ENCODE peak calls at places on chromosome 10, in six cellular contexts. One of them, this sample, is unnamed.

GRCh38 chr10:31466313-31466712 is 147.3 kb downstream of the ZEB1 start:
- DNase-seq in hepatocyte: no peak
- DNase-seq in GM10248: no peak
- DNase-seq in lower leg skin: no peak
- DNase-seq in HFF-Myc: no peak
- DNase-seq in GM06990: no peak
- DNase-seq in this sample: no peak

GRCh38 chr10:84668186-84668763 is 339.9 kb downstream of the CCSER2 start:
- DNase-seq in hepatocyte: no peak
- DNase-seq in GM10248: no peak
- DNase-seq in lower leg skin: no peak
- DNase-seq in HFF-Myc: no peak
- DNase-seq in GM06990: no peak
- DNase-seq in this sample: no peak

GRCh38 chr10:116238036-116238435 is 35.0 kb downstream of the GFRA1 start:
- DNase-seq in hepatocyte: no peak
- DNase-seq in GM10248: no peak
- DNase-seq in lower leg skin: no peak
- DNase-seq in HFF-Myc: no peak
- DNase-seq in GM06990: no peak
- DNase-seq in this sample: no peak

GRCh38 chr10:133021116-133021962 is 66.4 kb upstream of the ADGRA1 start:
- DNase-seq in hepatocyte: no peak
- DNase-seq in GM10248: no peak
- DNase-seq in lower leg skin: no peak
- DNase-seq in HFF-Myc: no peak
- DNase-seq in GM06990: no peak
- DNase-seq in this sample: no peak

GRCh38 chr10:68566955-68567354 is 6.8 kb downstream of the TET1 start:
- DNase-seq in hepatocyte: no peak
- DNase-seq in GM10248: no peak
- DNase-seq in lower leg skin: no peak
- DNase-seq in HFF-Myc: no peak
- DNase-seq in GM06990: no peak
- DNase-seq in this sample: no peak

GRCh38 chr10:13949844-13950542 is 363.2 kb downstream of the PRPF18 start:
- DNase-seq in hepatocyte: no peak
- DNase-seq in GM10248: no peak
- DNase-seq in lower leg skin: peak; percentile 5
- DNase-seq in HFF-Myc: no peak
- DNase-seq in GM06990: no peak
- DNase-seq in this sample: peak; percentile 75

GRCh38 chr10:78974409-78975317 is 94.1 kb upstream of the ZMIZ1 start:
- DNase-seq in hepatocyte: peak; percentile 76
- DNase-seq in GM10248: peak; percentile 62
- DNase-seq in lower leg skin: peak; percentile 96
- DNase-seq in HFF-Myc: peak; percentile 53
- DNase-seq in GM06990: peak; percentile 29
- DNase-seq in this sample: peak; percentile 65

GRCh38 chr10:5532231-5532605 is 7.5 kb downstream of the CALML3 start:
- DNase-seq in hepatocyte: no peak
- DNase-seq in GM10248: no peak
- DNase-seq in lower leg skin: peak; percentile 86
- DNase-seq in HFF-Myc: no peak
- DNase-seq in GM06990: no peak
- DNase-seq in this sample: no peak

GRCh38 chr10:101961591-101962498 is 94.1 kb downstream of the ARMH3 start:
- DNase-seq in hepatocyte: peak; percentile 8
- DNase-seq in GM10248: no peak
- DNase-seq in lower leg skin: no peak
- DNase-seq in HFF-Myc: no peak
- DNase-seq in GM06990: no peak
- DNase-seq in this sample: no peak

GRCh38 chr10:131831561-131831960 is 69.2 kb upstream of the PPP2R2D start:
- DNase-seq in hepatocyte: no peak
- DNase-seq in GM10248: no peak
- DNase-seq in lower leg skin: no peak
- DNase-seq in HFF-Myc: no peak
- DNase-seq in GM06990: no peak
- DNase-seq in this sample: no peak

GRCh38 chr10:99612167-99612831 is 7.9 kb downstream of the SLC25A28 start:
- DNase-seq in hepatocyte: peak; percentile 71
- DNase-seq in GM10248: peak; percentile 69
- DNase-seq in lower leg skin: no peak
- DNase-seq in HFF-Myc: peak; percentile 56
- DNase-seq in GM06990: no peak
- DNase-seq in this sample: peak; percentile 41

GRCh38 chr10:120931999-120932398 is 80.8 kb downstream of the WDR11 start:
- DNase-seq in hepatocyte: no peak
- DNase-seq in GM10248: no peak
- DNase-seq in lower leg skin: no peak
- DNase-seq in HFF-Myc: no peak
- DNase-seq in GM06990: no peak
- DNase-seq in this sample: no peak

GRCh38 chr10:79176949-79177602 is 108.3 kb downstream of the ZMIZ1 start:
- DNase-seq in hepatocyte: no peak
- DNase-seq in GM10248: no peak
- DNase-seq in lower leg skin: no peak
- DNase-seq in HFF-Myc: no peak
- DNase-seq in GM06990: no peak
- DNase-seq in this sample: no peak

GRCh38 chr10:133279266-133279960 is 2.7 kb upstream of the ADAM8 start:
- DNase-seq in hepatocyte: no peak
- DNase-seq in GM10248: no peak
- DNase-seq in lower leg skin: no peak
- DNase-seq in HFF-Myc: no peak
- DNase-seq in GM06990: no peak
- DNase-seq in this sample: no peak

GRCh38 chr10:80702143-80702542 is 164.4 kb downstream of the SH2D4B start:
- DNase-seq in hepatocyte: no peak
- DNase-seq in GM10248: no peak
- DNase-seq in lower leg skin: no peak
- DNase-seq in HFF-Myc: no peak
- DNase-seq in GM06990: peak; percentile 25
- DNase-seq in this sample: no peak

GRCh38 chr10:89235073-89235798 is 16.3 kb downstream of the LIPA start:
- DNase-seq in hepatocyte: no peak
- DNase-seq in GM10248: no peak
- DNase-seq in lower leg skin: peak; percentile 94
- DNase-seq in HFF-Myc: no peak
- DNase-seq in GM06990: no peak
- DNase-seq in this sample: no peak

GRCh38 chr10:121601458-121601857 is 3.2 kb upstream of the FGFR2 start:
- DNase-seq in hepatocyte: no peak
- DNase-seq in GM10248: no peak
- DNase-seq in lower leg skin: peak; percentile 83
- DNase-seq in HFF-Myc: no peak
- DNase-seq in GM06990: no peak
- DNase-seq in this sample: no peak

GRCh38 chr10:7672366-7673134 is 5.8 kb upstream of the ITIH5 start:
- DNase-seq in hepatocyte: no peak
- DNase-seq in GM10248: no peak
- DNase-seq in lower leg skin: no peak
- DNase-seq in HFF-Myc: no peak
- DNase-seq in GM06990: no peak
- DNase-seq in this sample: no peak

GRCh38 chr10:3095373-3096139 is 28.2 kb downstream of the PFKP start:
- DNase-seq in hepatocyte: peak; percentile 84
- DNase-seq in GM10248: no peak
- DNase-seq in lower leg skin: no peak
- DNase-seq in HFF-Myc: peak; percentile 92
- DNase-seq in GM06990: no peak
- DNase-seq in this sample: peak; percentile 96

GRCh38 chr10:3098689-3099088 is 31.3 kb downstream of the PFKP start:
- DNase-seq in hepatocyte: no peak
- DNase-seq in GM10248: no peak
- DNase-seq in lower leg skin: no peak
- DNase-seq in HFF-Myc: no peak
- DNase-seq in GM06990: no peak
- DNase-seq in this sample: no peak

GRCh38 chr10:3096149-3096548 is 28.8 kb downstream of the PFKP start:
- DNase-seq in hepatocyte: no peak
- DNase-seq in GM10248: no peak
- DNase-seq in lower leg skin: no peak
- DNase-seq in HFF-Myc: no peak
- DNase-seq in GM06990: no peak
- DNase-seq in this sample: no peak

GRCh38 chr10:3099291-3100092 is 32.1 kb downstream of the PFKP start:
- DNase-seq in hepatocyte: peak; percentile 49
- DNase-seq in GM10248: no peak
- DNase-seq in lower leg skin: no peak
- DNase-seq in HFF-Myc: no peak
- DNase-seq in GM06990: no peak
- DNase-seq in this sample: peak; percentile 45

GRCh38 chr10:3097160-3097559 is 29.8 kb downstream of the PFKP start:
- DNase-seq in hepatocyte: no peak
- DNase-seq in GM10248: no peak
- DNase-seq in lower leg skin: no peak
- DNase-seq in HFF-Myc: no peak
- DNase-seq in GM06990: no peak
- DNase-seq in this sample: no peak
- TF ChIP-seq CTCF in hepatocyte: no peak
- TF ChIP-seq CTCF in GM10248: no peak
- TF ChIP-seq CTCF in lower leg skin: no peak
- TF ChIP-seq CTCF in HFF-Myc: no peak
- TF ChIP-seq CTCF in GM06990: no peak
- TF ChIP-seq CTCF in this sample: no peak

DNA sequence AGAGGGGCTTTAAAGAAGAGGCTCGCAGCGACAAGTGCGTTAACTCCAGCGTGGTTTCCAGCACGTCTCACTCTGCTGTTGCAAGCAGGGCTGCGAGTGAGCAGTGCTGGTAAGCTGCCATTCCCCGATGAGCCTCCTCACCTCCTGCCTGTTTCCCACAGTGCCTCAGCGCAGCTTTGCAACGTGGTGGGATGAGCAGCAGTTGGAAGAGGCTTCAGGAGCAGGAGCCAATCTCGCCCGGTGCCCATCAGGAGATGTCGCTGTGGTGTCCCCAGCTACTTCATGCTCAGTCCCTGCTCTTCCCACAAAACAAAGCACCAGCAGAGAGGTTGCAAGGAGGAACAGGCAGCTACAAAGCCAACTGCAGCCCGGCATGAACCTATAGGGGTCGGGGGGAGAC is 2.4 kb upstream of the ADARB2 start:
- DNase-seq in hepatocyte: no peak
- DNase-seq in GM10248: no peak
- DNase-seq in lower leg skin: no peak
- DNase-seq in HFF-Myc: no peak
- DNase-seq in GM06990: no peak
- DNase-seq in this sample: no peak
- TF ChIP-seq CTCF in hepatocyte: no peak
- TF ChIP-seq CTCF in GM10248: no peak
- TF ChIP-seq CTCF in lower leg skin: no peak
- TF ChIP-seq CTCF in HFF-Myc: no peak
- TF ChIP-seq CTCF in GM06990: no peak
- TF ChIP-seq CTCF in this sample: no peak

GRCh38 chr10:22218448-22218847 is 633 bp upstream of the EBLN1 start:
- DNase-seq in hepatocyte: no peak
- DNase-seq in GM10248: no peak
- DNase-seq in lower leg skin: no peak
- DNase-seq in HFF-Myc: no peak
- DNase-seq in GM06990: no peak
- DNase-seq in this sample: no peak
- TF ChIP-seq CTCF in hepatocyte: no peak
- TF ChIP-seq CTCF in GM10248: peak; percentile 1
- TF ChIP-seq CTCF in lower leg skin: no peak
- TF ChIP-seq CTCF in HFF-Myc: no peak
- TF ChIP-seq CTCF in GM06990: no peak
- TF ChIP-seq CTCF in this sample: no peak

GRCh38 chr10:17249820-17250219 is 21.8 kb downstream of the VIM start:
- DNase-seq in hepatocyte: no peak
- DNase-seq in GM10248: no peak
- DNase-seq in lower leg skin: no peak
- DNase-seq in HFF-Myc: no peak
- DNase-seq in GM06990: no peak
- DNase-seq in this sample: no peak

GRCh38 chr10:17247210-17247609 is 19.2 kb downstream of the VIM start:
- DNase-seq in hepatocyte: no peak
- DNase-seq in GM10248: no peak
- DNase-seq in lower leg skin: no peak
- DNase-seq in HFF-Myc: no peak
- DNase-seq in GM06990: no peak
- DNase-seq in this sample: no peak

GRCh38 chr10:17255512-17255911 is 27.5 kb downstream of the VIM start:
- DNase-seq in hepatocyte: no peak
- DNase-seq in GM10248: no peak
- DNase-seq in lower leg skin: no peak
- DNase-seq in HFF-Myc: no peak
- DNase-seq in GM06990: no peak
- DNase-seq in this sample: no peak

GRCh38 chr10:17248964-17249363 is 20.9 kb downstream of the VIM start:
- DNase-seq in hepatocyte: no peak
- DNase-seq in GM10248: no peak
- DNase-seq in lower leg skin: no peak
- DNase-seq in HFF-Myc: no peak
- DNase-seq in GM06990: no peak
- DNase-seq in this sample: no peak

GRCh38 chr10:17250736-17251135 is 22.7 kb downstream of the VIM start:
- DNase-seq in hepatocyte: no peak
- DNase-seq in GM10248: no peak
- DNase-seq in lower leg skin: no peak
- DNase-seq in HFF-Myc: no peak
- DNase-seq in GM06990: no peak
- DNase-seq in this sample: no peak
- TF ChIP-seq CTCF in hepatocyte: no peak
- TF ChIP-seq CTCF in GM10248: no peak
- TF ChIP-seq CTCF in lower leg skin: no peak
- TF ChIP-seq CTCF in HFF-Myc: no peak
- TF ChIP-seq CTCF in GM06990: peak; percentile 9
- TF ChIP-seq CTCF in this sample: no peak

GRCh38 chr10:1360011-1360580 is 303.9 kb downstream of the WDR37 start:
- DNase-seq in hepatocyte: no peak
- DNase-seq in GM10248: no peak
- DNase-seq in lower leg skin: peak; percentile 42
- DNase-seq in HFF-Myc: no peak
- DNase-seq in GM06990: no peak
- DNase-seq in this sample: no peak
- TF ChIP-seq CTCF in hepatocyte: peak; percentile 19
- TF ChIP-seq CTCF in GM10248: peak; percentile 0
- TF ChIP-seq CTCF in lower leg skin: no peak
- TF ChIP-seq CTCF in HFF-Myc: no peak
- TF ChIP-seq CTCF in GM06990: no peak
- TF ChIP-seq CTCF in this sample: peak; percentile 27

GRCh38 chr10:93820434-93820833 is 62.7 kb downstream of the LGI1 start:
- DNase-seq in hepatocyte: no peak
- DNase-seq in GM10248: no peak
- DNase-seq in lower leg skin: no peak
- DNase-seq in HFF-Myc: no peak
- DNase-seq in GM06990: no peak
- DNase-seq in this sample: no peak

GRCh38 chr10:93816123-93816747 is 58.5 kb downstream of the LGI1 start:
- DNase-seq in hepatocyte: peak; percentile 83
- DNase-seq in GM10248: peak; percentile 51
- DNase-seq in lower leg skin: peak; percentile 86
- DNase-seq in HFF-Myc: no peak
- DNase-seq in GM06990: peak; percentile 7
- DNase-seq in this sample: peak; percentile 34

GRCh38 chr10:93818086-93818485 is 60.4 kb downstream of the LGI1 start:
- DNase-seq in hepatocyte: no peak
- DNase-seq in GM10248: no peak
- DNase-seq in lower leg skin: no peak
- DNase-seq in HFF-Myc: no peak
- DNase-seq in GM06990: no peak
- DNase-seq in this sample: no peak

GRCh38 chr10:93819520-93819919 is 61.8 kb downstream of the LGI1 start:
- DNase-seq in hepatocyte: no peak
- DNase-seq in GM10248: no peak
- DNase-seq in lower leg skin: no peak
- DNase-seq in HFF-Myc: no peak
- DNase-seq in GM06990: no peak
- DNase-seq in this sample: no peak

GRCh38 chr10:93821051-93821772 is 63.5 kb downstream of the LGI1 start:
- DNase-seq in hepatocyte: peak; percentile 36
- DNase-seq in GM10248: no peak
- DNase-seq in lower leg skin: no peak
- DNase-seq in HFF-Myc: no peak
- DNase-seq in GM06990: no peak
- DNase-seq in this sample: peak; percentile 27
- TF ChIP-seq CTCF in hepatocyte: peak; percentile 66
- TF ChIP-seq CTCF in GM10248: peak; percentile 24
- TF ChIP-seq CTCF in lower leg skin: no peak
- TF ChIP-seq CTCF in HFF-Myc: peak; percentile 26
- TF ChIP-seq CTCF in GM06990: peak; percentile 42
- TF ChIP-seq CTCF in this sample: no peak